ENCODE peak calls at places on chromosomes 12 and 14, in five cellular contexts. X is T-cell, G is NCI-H1417, Z is H54, B is GM12865. F is an unnamed sample.

GRCh38 chr14:24059841-24060388 is 8.1 kb downstream of the CARMIL3 start:
- DNase-seq in X (no peak), G (no peak), Z (no peak), B (no peak), F (no peak)

GRCh38 chr12:132318135-132318534 is 11.3 kb downstream of the GALNT9 start:
- DNase-seq in X (no peak), G (no peak), Z (no peak), B (no peak), F (no peak)

GRCh38 chr12:113971392-113971791 is 5.3 kb upstream of the RBM19 start:
- DNase-seq in X (no peak), G (no peak), Z (no peak), B (no peak), F (no peak)

GRCh38 chr14:95918466-95918865 is 41.8 kb downstream of the TUNAR start:
- DNase-seq in X (no peak), G (peak; percentile 68), Z (no peak), B (no peak), F (no peak)

GRCh38 chr12:19236656-19237055 is 107.1 kb downstream of the PLEKHA5 start:
- DNase-seq in X (no peak), G (no peak), Z (no peak), B (no peak), F (no peak)

GRCh38 chr12:7107181-7108041 is 1.6 kb downstream of the C1RL start:
- DNase-seq in X (no peak), G (no peak), Z (no peak), B (peak; percentile 34), F (no peak)

GRCh38 chr14:28609228-28609828 is 157.3 kb upstream of the FOXG1 start:
- DNase-seq in X (no peak), G (peak; percentile 85), Z (no peak), B (peak; percentile 41), F (peak; percentile 89)

GRCh38 chr12:100375023-100375737 is 18.3 kb downstream of the SLC17A8 start:
- DNase-seq in X (no peak), G (peak; percentile 86), Z (no peak), B (no peak), F (no peak)

GRCh38 chr12:96445743-96446655 is 43.4 kb upstream of the CFAP54 start:
- DNase-seq in X (peak; percentile 52), G (no peak), Z (peak; percentile 35), B (peak; percentile 80), F (no peak)

GRCh38 chr12:79274571-79275064 is 410.0 kb downstream of the SYT1 start:
- DNase-seq in X (no peak), G (peak; percentile 82), Z (no peak), B (peak; percentile 4), F (no peak)

GRCh38 chr14:73567951-73568885 is 795 bp upstream of the ACOT2 start:
- DNase-seq in X (no peak), G (peak; percentile 9), Z (no peak), B (no peak), F (peak; percentile 3)

GRCh38 chr12:127383281-127383680 is 883.7 kb upstream of the TMEM132C start:
- DNase-seq in X (no peak), G (no peak), Z (peak; percentile 53), B (no peak), F (no peak)

GRCh38 chr12:25615119-25615518 is 62.0 kb upstream of the LMNTD1 start:
- DNase-seq in X (no peak), G (no peak), Z (peak; percentile 15), B (no peak), F (no peak)

F was measured in NCI-H2227 treated with DMSO at 0.1 percent for 48 hours.